ENCODE peak calls at places on chromosome 9, in five cellular contexts. C is IMR-90, O is mesendoderm, I is trophoblast cell, D is neuronal stem cell. J is an unnamed sample.

GRCh38 chr9:118223111-118223510 is 518.9 kb downstream of the TLR4 start:
- DNase-seq in C (no peak), O (no peak), I (no peak), D (no peak), J (no peak)

GRCh38 chr9:18689881-18690280 is 215.9 kb downstream of the ADAMTSL1 start:
- DNase-seq in C (peak), O (no peak), I (no peak), D (no peak), J (no peak)

GRCh38 chr9:37998881-37999311 is 70.1 kb downstream of the SHB start:
- DNase-seq in C (peak), O (no peak), I (peak), D (no peak), J (peak)

GRCh38 chr9:106945727-106946690 is 83.0 kb downstream of the ZNF462 start:
- DNase-seq in C (peak), O (no peak), I (no peak), D (no peak), J (peak)

GRCh38 chr9:87088192-87088591 is 140.9 kb upstream of the GAS1 start:
- DNase-seq in C (no peak), O (no peak), I (peak), D (no peak), J (no peak)

GRCh38 chr9:105503873-105504272 is 54.1 kb upstream of the FKTN start:
- DNase-seq in C (peak), O (peak), I (no peak), D (no peak), J (peak)

GRCh38 chr9:108241384-108241783 is 614.4 kb downstream of the ACTL7B start:
- DNase-seq in C (no peak), O (peak), I (no peak), D (peak), J (no peak)

GRCh38 chr9:123347289-123348060 is 8.5 kb upstream of the CRB2 start:
- DNase-seq in C (no peak), O (no peak), I (no peak), D (no peak), J (no peak)

GRCh38 chr9:34988218-34989055 is 1.1 kb upstream of the DNAJB5 start:
- DNase-seq in C (no peak), O (peak), I (no peak), D (no peak), J (no peak)

GRCh38 chr9:117672397-117672796 is 31.8 kb upstream of the TLR4 start:
- DNase-seq in C (no peak), O (peak), I (no peak), D (no peak), J (no peak)

GRCh38 chr9:116267021-116267420 is 113.4 kb downstream of the PAPPA start:
- DNase-seq in C (peak), O (no peak), I (peak), D (no peak), J (peak)

GRCh38 chr9:123111977-123112869 is 78.8 kb downstream of the GPR21 start:
- DNase-seq in C (no peak), O (peak), I (no peak), D (no peak), J (no peak)

DNA sequence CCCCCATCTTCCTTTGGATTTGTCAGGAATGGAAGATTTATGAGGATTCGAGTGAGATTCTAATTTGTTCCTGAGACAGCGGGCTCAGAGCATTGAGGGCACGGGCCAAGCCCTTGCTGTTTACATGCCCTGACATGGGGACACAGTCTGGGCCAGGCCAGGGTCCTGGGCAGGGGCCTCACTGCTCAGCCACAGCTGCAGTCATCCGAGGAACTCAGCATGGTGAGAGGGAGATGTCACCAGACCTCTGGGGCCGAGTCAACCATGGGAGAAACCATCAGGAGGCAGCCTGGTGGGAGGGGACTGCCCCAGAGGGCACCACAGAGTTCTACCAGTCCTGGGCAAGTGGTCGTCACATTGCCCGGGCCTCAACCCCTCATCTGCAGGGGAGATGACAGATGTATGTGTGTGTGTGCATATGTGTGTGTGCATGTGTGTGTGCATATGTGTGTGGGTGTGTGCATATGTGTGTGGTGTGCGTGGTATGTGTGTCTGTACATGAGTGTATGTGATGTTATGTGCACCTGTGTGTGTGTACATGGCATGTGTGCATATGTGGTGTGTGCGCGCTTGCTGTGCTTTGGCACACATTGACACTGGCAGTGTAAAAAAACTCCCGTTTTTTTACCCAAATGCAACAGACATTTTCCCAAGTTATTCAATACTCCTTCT is 42.4 kb upstream of the TMEM250 start:
- DNase-seq in C (no peak), O (no peak), I (no peak), D (no peak), J (no peak)
- H4K8ac ChIP-seq in C (no peak), O (no peak), I (no peak), D (no peak), J (no peak)

DNA sequence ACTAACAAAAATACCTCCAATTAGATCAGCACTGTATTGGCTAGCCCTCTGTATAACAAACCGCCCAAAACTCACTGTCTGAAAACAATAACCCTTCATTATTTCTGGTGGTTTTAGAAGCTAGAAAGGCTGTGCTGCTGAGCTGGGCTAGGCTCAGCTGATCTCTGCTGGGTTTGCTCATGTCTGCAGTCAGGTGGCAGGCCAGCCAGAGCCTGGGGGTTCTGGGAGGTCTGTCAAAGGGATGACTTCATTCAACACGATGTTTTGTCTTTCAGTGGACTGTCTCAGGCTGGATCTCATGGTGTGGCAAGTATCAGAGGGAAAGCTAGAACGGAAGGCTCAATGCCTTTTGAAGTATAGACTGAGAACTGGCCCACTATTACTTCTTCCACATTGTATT is 335.1 kb upstream of the DMAC1 start:
- DNase-seq in C (no peak), O (no peak), I (no peak), D (no peak), J (no peak)
- H3K27ac ChIP-seq in C (no peak), O (no peak), I (no peak), D (no peak), J (no peak)

GRCh38 chr9:112810696-112811490 is 60.3 kb downstream of the SNX30 start:
- DNase-seq in C (no peak), O (peak), I (peak), D (no peak), J (no peak)

GRCh38 chr9:112811518-112811917 is 61.0 kb downstream of the SNX30 start:
- DNase-seq in C (no peak), O (no peak), I (no peak), D (no peak), J (no peak)

GRCh38 chr9:112809351-112809848 is 58.8 kb downstream of the SNX30 start:
- DNase-seq in C (no peak), O (no peak), I (no peak), D (no peak), J (no peak)
- H3K4me3 ChIP-seq in C (no peak), O (no peak), I (no peak), D (no peak), J (no peak)

GRCh38 chr9:134496413-134497282 is 145.0 kb upstream of the COL5A1 start:
- DNase-seq in C (peak), O (no peak), I (peak), D (no peak), J (peak)
- H4K8ac ChIP-seq in C (peak), O (no peak), I (no peak), D (no peak), J (peak)

GRCh38 chr9:129481824-129482511 is 138.9 kb downstream of the C9orf50 start:
- DNase-seq in C (no peak), O (peak), I (no peak), D (no peak), J (peak)
- H3K27ac ChIP-seq in C (peak), O (peak), I (peak), D (no peak), J (peak)

DNA sequence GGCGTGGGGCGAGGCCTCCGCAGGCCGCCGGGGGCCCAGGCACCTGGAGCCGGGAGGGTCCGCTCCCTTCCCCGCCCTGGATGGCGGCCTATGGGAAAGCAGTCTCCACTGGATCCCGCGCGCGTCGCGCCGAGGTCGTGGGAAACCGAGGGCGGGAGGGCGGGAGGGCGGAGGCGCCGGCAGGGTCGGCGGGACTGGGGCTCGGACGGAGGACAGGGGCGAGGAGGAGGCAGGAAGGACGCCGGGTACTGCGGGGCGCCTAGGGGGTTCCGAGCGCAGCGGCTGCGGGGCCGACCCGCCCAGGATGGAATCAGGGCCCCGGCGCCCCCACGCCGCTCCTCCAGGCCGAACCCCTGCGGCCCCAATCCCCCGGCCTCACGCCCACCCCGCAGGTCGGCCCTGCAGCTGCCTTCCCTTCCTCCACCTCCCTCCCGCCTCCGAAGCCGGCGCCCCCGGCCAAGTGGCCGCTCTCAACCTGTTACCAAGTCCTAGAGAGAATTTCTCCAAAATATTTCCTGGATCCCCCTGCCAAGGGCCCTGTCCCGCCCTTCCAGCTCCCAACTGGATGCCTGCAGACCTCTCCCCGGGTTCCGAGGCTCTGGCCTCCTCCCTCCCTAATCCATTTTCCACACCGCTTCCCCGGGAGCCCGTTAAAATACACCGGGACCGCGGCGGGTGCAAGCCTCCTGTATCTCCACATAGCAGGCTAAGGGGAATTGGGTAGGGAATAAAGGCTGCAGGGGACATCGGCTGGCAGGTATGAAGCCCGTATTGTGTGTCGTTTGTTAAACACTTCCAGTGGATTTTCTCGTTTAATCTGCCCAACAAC is 146.3 kb downstream of the ERCC6L2 start:
- DNase-seq in C (no peak), O (peak), I (peak), D (peak), J (no peak)
- H3K4me3 ChIP-seq in C (peak), O (peak), I (peak), D (peak), J (peak)

DNA sequence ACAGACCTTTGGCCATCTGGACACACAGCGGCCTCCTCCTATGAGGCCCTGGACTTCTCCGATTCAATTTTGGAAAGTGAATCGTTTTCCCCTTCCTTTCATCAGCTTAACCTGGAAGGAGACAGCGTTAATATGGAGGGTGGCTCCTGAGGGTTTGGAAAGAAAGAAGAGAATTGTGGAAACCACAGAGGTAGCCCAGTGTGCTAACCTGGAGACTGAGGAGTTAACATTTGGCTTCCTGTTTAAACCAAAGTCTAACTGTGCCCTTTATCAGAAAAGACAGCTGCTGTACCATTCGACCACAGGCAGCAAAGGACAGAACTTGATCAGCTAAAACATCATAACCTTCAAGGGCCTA is 670 bp downstream of the IDNK start:
- DNase-seq in C (no peak), O (no peak), I (no peak), D (no peak), J (no peak)
- H4K8ac ChIP-seq in C (peak), O (no peak), I (peak), D (no peak), J (peak)

GRCh38 chr9:72471096-72471495 is 50.3 kb upstream of the TMC1 start:
- DNase-seq in C (no peak), O (no peak), I (no peak), D (no peak), J (no peak)

GRCh38 chr9:72476617-72477375 is 44.6 kb upstream of the TMC1 start:
- DNase-seq in C (peak), O (peak), I (peak), D (no peak), J (peak)

GRCh38 chr9:72474676-72475075 is 46.7 kb upstream of the TMC1 start:
- DNase-seq in C (peak), O (no peak), I (no peak), D (no peak), J (peak)

GRCh38 chr9:72476100-72476499 is 45.3 kb upstream of the TMC1 start:
- DNase-seq in C (no peak), O (no peak), I (peak), D (no peak), J (no peak)

GRCh38 chr9:72473474-72474241 is 47.8 kb upstream of the TMC1 start:
- DNase-seq in C (peak), O (no peak), I (peak), D (no peak), J (peak)
- H3K27ac ChIP-seq in C (peak), O (no peak), I (no peak), D (no peak), J (peak)

GRCh38 chr9:93185261-93186150 is 1.6 kb downstream of the WNK2 start:
- DNase-seq in C (no peak), O (peak), I (peak), D (no peak), J (no peak)
- H3K4me3 ChIP-seq in C (no peak), O (no peak), I (peak), D (no peak), J (no peak)